ENCODE peak calls at places on chromosomes 11 and 22, in four cellular contexts. Q is CD8-positive, alpha-beta T cell; S is IMR-90; M is upper lobe of right lung. C is an unnamed sample. For H3K4me1 and H3K36me3, the result is how much of the 10 kb centered on the place peaks cover.

GRCh38 chr11:8086001-8086479 is 5.0 kb downstream of the TUB start:
- DNase-seq in Q (no peak), S (peak), M (no peak), C (no peak)

GRCh38 chr22:39055658-39056057 is 15.0 kb downstream of the APOBEC3F start:
- DNase-seq in Q (no peak), S (no peak), M (no peak), C (no peak)

GRCh38 chr22:49853981-49854791 is 542 bp downstream of the ZBED4 start:
- DNase-seq in Q (peak), S (peak), M (peak), C (no peak)

GRCh38 chr22:43110927-43111623 is 525 bp downstream of the BIK start:
- DNase-seq in Q (peak), S (no peak), M (peak), C (no peak)

GRCh38 chr11:29063630-29064361 is 953.0 kb downstream of the KCNA4 start:
- DNase-seq in Q (no peak), S (peak), M (no peak), C (no peak)

GRCh38 chr22:47446821-47447810 is 684.7 kb downstream of the TBC1D22A start:
- DNase-seq in Q (no peak), S (no peak), M (no peak), C (no peak)

GRCh38 chr22:26054846-26055245 is 114.4 kb upstream of the SEZ6L start:
- DNase-seq in Q (no peak), S (no peak), M (no peak), C (no peak)

GRCh38 chr11:93689166-93689734 is 27.8 kb downstream of the CEP295 start:
- DNase-seq in Q (no peak), S (no peak), M (no peak), C (no peak)

GRCh38 chr22:41288245-41288946 is 2.4 kb upstream of the RANGAP1 start:
- DNase-seq in Q (no peak), S (peak), M (no peak), C (peak)

GRCh38 chr11:3042496-3043314 is 14.5 kb downstream of the CARS1 start:
- DNase-seq in Q (no peak), S (no peak), M (no peak), C (no peak)

GRCh38 chr11:19344661-19345518 is 104.1 kb upstream of the E2F8 start:
- DNase-seq in Q (no peak), S (peak), M (peak), C (peak)

GRCh38 chr22:49833340-49834007 is 5.8 kb upstream of the BRD1 start:
- DNase-seq in Q (no peak), S (no peak), M (no peak), C (no peak)

DNA sequence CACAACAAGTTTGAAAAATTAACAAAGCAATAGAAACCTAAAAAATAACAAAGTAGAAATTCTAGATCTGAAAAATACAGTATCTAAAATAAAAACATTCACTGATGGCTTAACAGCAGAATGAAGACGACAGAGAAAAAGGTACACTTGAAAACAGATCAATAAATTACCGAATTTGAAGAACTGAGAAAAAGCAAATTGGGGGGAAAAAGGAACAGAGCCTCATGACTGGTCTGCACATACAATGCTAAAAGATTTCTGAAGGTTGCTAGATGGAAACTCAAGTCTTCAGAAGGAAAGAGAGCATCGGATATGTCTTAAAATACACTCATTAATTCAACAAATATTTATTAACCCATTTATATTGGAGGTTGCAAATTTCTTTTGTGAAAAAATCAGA is 71.6 kb downstream of the SBF2 start:
- DNase-seq in Q (no peak), S (no peak), M (no peak), C (no peak)
- H3K4me1 ChIP-seq in Q (under half), S (under half), M (under half), C (under half)

GRCh38 chr11:17722000-17722643 is 2.8 kb downstream of the MYOD1 start:
- DNase-seq in Q (no peak), S (peak), M (no peak), C (no peak)
- TF ChIP-seq CTCF in Q (no peak), S (peak), M (peak), C (peak)

GRCh38 chr11:67270256-67271211 is 4.3 kb downstream of the GRK2 start:
- DNase-seq in Q (peak), S (no peak), M (peak), C (peak)
- H3K36me3 ChIP-seq in Q (under half), S (under half), M (under half), C (under half)

GRCh38 chr11:72745925-72746550 is 6.2 kb downstream of the ARAP1 start:
- DNase-seq in Q (no peak), S (no peak), M (no peak), C (no peak)

GRCh38 chr11:72744474-72744873 is 7.7 kb downstream of the ARAP1 start:
- DNase-seq in Q (no peak), S (no peak), M (no peak), C (no peak)

GRCh38 chr11:72745511-72745910 is 6.7 kb downstream of the ARAP1 start:
- DNase-seq in Q (no peak), S (no peak), M (no peak), C (no peak)

GRCh38 chr11:72747456-72747855 is 4.8 kb downstream of the ARAP1 start:
- DNase-seq in Q (no peak), S (no peak), M (no peak), C (no peak)

GRCh38 chr11:72746821-72747220 is 5.4 kb downstream of the ARAP1 start:
- DNase-seq in Q (no peak), S (no peak), M (no peak), C (no peak)
- H3K4me1 ChIP-seq in Q (half or more), S (under half), M (under half), C (under half)

GRCh38 chr11:129333873-129334272 is 41.8 kb upstream of the BARX2 start:
- DNase-seq in Q (no peak), S (no peak), M (no peak), C (no peak)
- TF ChIP-seq CTCF in Q (no peak), S (no peak), M (no peak), C (no peak)

DNA sequence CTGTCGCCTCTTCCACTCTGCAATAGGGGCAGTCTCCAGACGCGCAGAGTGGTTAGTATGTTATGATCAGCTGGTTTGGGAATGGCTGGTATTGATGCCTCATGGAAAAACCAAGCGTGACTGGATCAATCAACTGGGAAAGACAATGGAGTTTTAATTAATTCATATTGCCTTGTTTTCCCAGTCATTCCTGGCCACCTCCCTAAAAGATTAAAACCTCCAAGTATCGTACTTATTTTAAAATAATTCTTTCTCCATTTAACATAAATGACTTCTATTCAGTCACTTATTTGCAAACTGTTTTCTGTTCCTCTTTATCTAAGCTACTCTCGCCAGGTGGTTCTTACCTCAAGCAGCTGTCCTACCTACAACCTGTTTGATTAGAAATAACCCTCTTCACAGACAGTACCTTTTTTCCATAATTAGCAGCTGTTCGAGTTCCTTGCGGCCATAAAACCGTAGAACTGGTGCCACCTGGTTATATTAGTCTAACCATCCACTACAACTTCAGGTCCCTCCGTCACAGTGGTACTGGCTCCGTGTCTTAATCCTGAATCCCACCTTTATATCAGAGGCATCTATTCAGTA is 898 bp downstream of the ZNF215 start:
- DNase-seq in Q (no peak), S (no peak), M (no peak), C (no peak)
- H3K36me3 ChIP-seq in Q (under half), S (under half), M (under half), C (under half)

GRCh38 chr11:61119055-61119454 is 16.8 kb downstream of the CD5 start:
- DNase-seq in Q (no peak), S (no peak), M (no peak), C (no peak)

GRCh38 chr11:61120099-61120864 is 18.0 kb downstream of the CD5 start:
- DNase-seq in Q (no peak), S (no peak), M (peak), C (peak)

GRCh38 chr11:61118406-61118805 is 16.1 kb downstream of the CD5 start:
- DNase-seq in Q (no peak), S (no peak), M (peak), C (peak)

GRCh38 chr11:61118004-61118403 is 15.7 kb downstream of the CD5 start:
- DNase-seq in Q (no peak), S (no peak), M (peak), C (peak)

DNA sequence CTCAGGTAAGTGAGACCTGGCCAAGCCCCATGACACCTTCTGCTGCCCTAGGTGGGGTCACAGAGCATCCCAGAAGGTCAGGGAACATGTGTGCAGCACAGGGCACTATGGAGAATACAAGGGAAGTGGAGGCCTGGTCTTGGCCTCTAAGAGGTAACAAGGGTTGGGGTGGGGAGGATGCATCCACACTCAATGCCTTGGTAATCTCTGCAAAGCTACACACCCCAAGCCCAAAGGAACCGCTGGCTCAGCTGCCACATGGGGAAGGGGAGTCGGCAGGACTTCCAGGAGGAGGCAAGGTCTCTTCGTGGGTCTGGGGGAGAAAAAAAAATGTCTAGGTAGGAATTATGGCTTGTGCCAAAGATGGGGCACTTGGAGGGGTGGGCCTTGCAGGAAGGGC is 17.3 kb downstream of the CD5 start:
- DNase-seq in Q (no peak), S (no peak), M (peak), C (no peak)
- H3K4me1 ChIP-seq in Q (under half), S (under half), M (under half), C (under half)

GRCh38 chr11:122754553-122755322 is 83.6 kb upstream of the CRTAM start:
- DNase-seq in Q (peak), S (no peak), M (no peak), C (no peak)
- TF ChIP-seq CTCF in Q (peak), S (peak), M (peak), C (peak)

GRCh38 chr11:45930951-45931563 is 8.6 kb downstream of the LARGE2 start:
- DNase-seq in Q (no peak), S (no peak), M (peak), C (peak)

GRCh38 chr11:45931739-45932138 is 9.3 kb downstream of the LARGE2 start:
- DNase-seq in Q (no peak), S (no peak), M (peak), C (no peak)

GRCh38 chr11:45933131-45933821 is 10.8 kb downstream of the LARGE2 start:
- DNase-seq in Q (no peak), S (peak), M (peak), C (no peak)

GRCh38 chr11:45933846-45934579 is 11.6 kb downstream of the LARGE2 start:
- DNase-seq in Q (no peak), S (no peak), M (peak), C (no peak)

GRCh38 chr11:45932217-45932616 is 9.8 kb downstream of the LARGE2 start:
- DNase-seq in Q (no peak), S (no peak), M (no peak), C (no peak)
- H3K36me3 ChIP-seq in Q (under half), S (under half), M (half or more), C (under half)

DNA sequence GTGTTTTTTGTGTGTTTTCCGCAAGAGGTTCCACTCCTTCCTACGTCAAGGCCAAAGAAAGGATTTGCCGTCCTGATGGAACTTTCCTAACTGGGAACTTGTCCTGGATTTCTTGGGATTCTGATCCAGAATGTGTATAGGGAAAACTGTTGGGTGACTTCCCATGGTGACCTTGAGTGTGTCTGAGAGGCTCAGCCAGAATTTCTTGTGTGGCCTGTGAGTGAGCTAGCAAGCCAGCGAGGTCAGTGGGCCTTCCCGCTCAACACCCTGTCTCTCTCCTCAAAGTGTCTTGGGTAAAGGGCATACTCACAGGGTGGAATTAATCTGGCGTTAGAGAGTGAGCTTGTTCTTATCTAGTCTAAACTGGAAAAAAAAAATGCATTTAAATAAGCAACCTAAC is 20.3 kb downstream of the ZNRF3 start:
- DNase-seq in Q (no peak), S (no peak), M (no peak), C (no peak)
- H3K4me1 ChIP-seq in Q (under half), S (under half), M (under half), C (under half)